ENCODE peak calls at places on chromosomes 13 and 19, in six cellular contexts. U is CD8-positive, alpha-beta T cell; P is osteoblast; N is psoas muscle; W is left ventricle myocardium inferior; L is esophagus squamous epithelium. Z is an unnamed sample.

GRCh38 chr19:55384576-55385235 is 614 bp upstream of the TMEM238 start:
- DNase-seq in W (no peak), U (no peak), L (no peak), P (no peak), N (peak; percentile 38), Z (no peak)

GRCh38 chr19:51258165-51258564 is 7.3 kb downstream of the SIGLECL1 start:
- DNase-seq in L (no peak), N (no peak), W (no peak), U (no peak), P (no peak), Z (no peak)

GRCh38 chr13:90270231-90270630 is 1077.3 kb upstream of the MIR17HG start:
- DNase-seq in N (no peak), U (no peak), P (no peak), W (no peak), L (no peak), Z (no peak)

GRCh38 chr13:97583884-97584497 is 150.0 kb downstream of the RAP2A start:
- DNase-seq in P (no peak), L (no peak), N (no peak), U (no peak), W (no peak), Z (no peak)

GRCh38 chr13:33798023-33798422 is 19.9 kb upstream of the RFC3 start:
- DNase-seq in N (no peak), W (no peak), P (no peak), U (no peak), L (no peak), Z (no peak)

GRCh38 chr13:23450340-23451046 is 17.0 kb upstream of the SACS start:
- DNase-seq in W (no peak), L (no peak), U (no peak), P (no peak), N (peak; percentile 37), Z (no peak)

GRCh38 chr13:50129923-50130685 is 114.9 kb downstream of the KCNRG start:
- DNase-seq in P (peak; percentile 95), N (peak; percentile 81), W (peak; percentile 37), L (no peak), U (no peak), Z (peak; percentile 70)

GRCh38 chr19:42567567-42567966 is 27.2 kb downstream of the CEACAM8 start:
- DNase-seq in W (no peak), U (no peak), L (no peak), N (no peak), P (no peak), Z (no peak)

GRCh38 chr13:34805347-34805746 is 136.7 kb upstream of the NBEA start:
- DNase-seq in L (no peak), N (no peak), U (no peak), P (no peak), W (no peak), Z (no peak)
- H3K4me3 ChIP-seq in L (no peak overlapping the region), N (no peak overlapping the region), U (no peak overlapping the region), P (no peak overlapping the region), W (no peak overlapping the region), Z (no peak overlapping the region)

GRCh38 chr19:5972355-5972731 is 5.6 kb downstream of the RANBP3 start:
- DNase-seq in L (no peak), U (no peak), W (no peak), P (peak; percentile 3), N (no peak), Z (no peak)
- H3K4me1 ChIP-seq in L (peaks cover 44% of the 10 kb centered on the region), U (peaks cover 90% of the 10 kb centered on the region), W (peaks cover 89% of the 10 kb centered on the region), P (peaks cover 28% of the 10 kb centered on the region), N (peaks cover 63% of the 10 kb centered on the region), Z (no peaks in the 10 kb centered on the region)

DNA sequence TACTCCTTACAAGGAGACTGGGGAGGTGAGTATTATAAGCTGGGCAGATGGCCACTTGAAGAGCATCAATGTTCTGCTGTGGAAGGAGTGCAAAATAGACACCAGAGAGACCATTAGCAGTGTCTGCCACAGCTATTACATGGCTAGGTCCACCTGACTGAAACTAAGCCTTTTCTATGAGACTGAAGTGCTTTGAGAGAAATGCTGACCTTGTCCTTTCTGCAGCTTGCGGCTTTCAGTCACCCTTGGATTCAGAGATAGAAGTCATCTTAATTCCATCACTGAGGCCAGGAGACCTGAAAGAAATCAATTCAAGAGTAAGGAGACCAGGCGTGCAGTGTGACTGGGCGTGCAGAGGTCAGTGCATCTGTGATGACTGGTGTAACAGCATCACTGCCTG is 1.3 kb upstream of the ZFP28 start:
- DNase-seq in W (no peak), P (no peak), L (no peak), U (no peak), N (no peak), Z (no peak)
- H3K9me3 ChIP-seq in W (peaks cover 72% of the 10 kb centered on the region), P (peaks cover 6% of the 10 kb centered on the region), L (peaks cover 40% of the 10 kb centered on the region), U (peaks cover 16% of the 10 kb centered on the region), N (peaks cover 55% of the 10 kb centered on the region), Z (peaks cover 26% of the 10 kb centered on the region)

GRCh38 chr19:33192010-33192409 is 2.1 kb upstream of the LRP3 start:
- DNase-seq in W (no peak), P (peak; percentile 52), L (no peak), N (no peak), U (no peak), Z (peak; percentile 26)

GRCh38 chr19:33194527-33194883 is 375 bp downstream of the LRP3 start:
- DNase-seq in P (peak; percentile 93), W (no peak), U (no peak), N (no peak), L (no peak), Z (no peak)

GRCh38 chr19:33193864-33194362 is at the start of gene LRP3:
- DNase-seq in W (peak; percentile 60), N (peak; percentile 54), L (no peak), U (no peak), P (peak; percentile 92), Z (peak; percentile 79)

GRCh38 chr19:33194884-33195710 is 967 bp downstream of the LRP3 start:
- DNase-seq in N (peak; percentile 56), U (no peak), W (no peak), L (no peak), P (peak; percentile 99), Z (peak; percentile 67)

DNA sequence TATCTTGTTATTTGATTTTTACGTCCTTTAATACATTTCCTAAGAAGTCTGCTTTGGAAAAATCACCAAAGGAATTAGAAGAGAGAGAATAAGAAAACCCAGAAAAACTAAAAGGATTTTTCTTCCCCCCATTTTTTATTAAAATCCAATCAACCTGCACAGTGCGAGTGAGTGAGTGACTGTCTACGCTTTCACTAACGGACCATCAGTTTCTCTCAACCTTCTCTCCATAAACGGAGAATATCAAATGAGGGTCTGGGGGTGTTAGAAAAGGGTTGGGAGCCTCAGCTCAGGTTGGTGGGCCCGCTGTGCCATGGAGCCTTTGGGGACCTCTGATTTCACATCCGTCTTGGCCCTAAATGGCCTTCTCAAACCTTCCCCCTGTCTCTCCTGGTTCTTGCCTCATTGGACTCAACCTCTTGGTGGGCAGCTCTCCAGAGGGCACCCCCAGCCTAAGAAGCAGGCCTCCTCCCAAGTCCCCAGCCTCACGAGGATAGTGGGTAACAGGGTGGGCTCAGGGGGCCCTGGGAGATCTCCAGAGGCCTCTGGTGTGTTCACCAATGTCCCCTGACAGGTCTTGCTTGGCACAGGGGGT is 764 bp upstream of the LRP3 start:
- DNase-seq in P (peak; percentile 83), L (no peak), N (no peak), U (no peak), W (no peak), Z (peak; percentile 45)
- H3K4me3 ChIP-seq in P (peak overlapping the region; percentile 19), L (no peak overlapping the region), N (peak overlapping the region; percentile 51), U (no peak overlapping the region), W (peak overlapping the region; percentile 75), Z (no peak overlapping the region)